ENCODE peak calls at places on chromosomes 5 and 9, in four cellular contexts. L, C, G and K are unnamed samples.

GRCh38 chr5:72633649-72634048 is 126.4 kb upstream of the ZNF366 start:
- DNase-seq in L (no peak), C (no peak), G (peak), K (no peak)

GRCh38 chr9:112925058-112925641 is 34.5 kb upstream of the SLC46A2 start:
- DNase-seq in L (no peak), C (no peak), G (peak), K (peak)

GRCh38 chr5:158877124-158877581 is 222.6 kb downstream of the EBF1 start:
- DNase-seq in L (no peak), C (no peak), G (peak), K (no peak)

GRCh38 chr5:41842777-41843176 is 27.4 kb downstream of the OXCT1 start:
- DNase-seq in L (no peak), C (no peak), G (no peak), K (no peak)

GRCh38 chr9:88313364-88314220 is 74.7 kb upstream of the SPIN1 start:
- DNase-seq in L (no peak), C (no peak), G (no peak), K (peak)

GRCh38 chr5:64384761-64385160 is 121.1 kb upstream of the RGS7BP start:
- DNase-seq in L (no peak), C (no peak), G (peak), K (no peak)

GRCh38 chr9:31700252-31701045 is 684.0 kb upstream of the ACO1 start:
- DNase-seq in L (no peak), C (no peak), G (no peak), K (peak)

GRCh38 chr5:157994271-157994691 is 135.3 kb upstream of the CLINT1 start:
- DNase-seq in L (no peak), C (no peak), G (peak), K (no peak)

GRCh38 chr5:20601678-20602100 is 613.7 kb upstream of the CDH18 start:
- DNase-seq in L (no peak), C (no peak), G (peak), K (no peak)

GRCh38 chr9:84945878-84946538 is 276.5 kb downstream of the NTRK2 start:
- DNase-seq in L (no peak), C (no peak), G (no peak), K (no peak)

GRCh38 chr9:113509463-113509862 is 45.9 kb downstream of the RGS3 start:
- DNase-seq in L (no peak), C (no peak), G (peak), K (no peak)

GRCh38 chr9:85743290-85744128 is 1.8 kb upstream of the AGTPBP1 start:
- DNase-seq in L (peak), C (no peak), G (peak), K (peak)

GRCh38 chr5:67215592-67216471 is 19.2 kb upstream of the CD180 start:
- DNase-seq in L (peak), C (no peak), G (no peak), K (peak)

GRCh38 chr5:150412319-150413175 is at the start of gene CD74:
- DNase-seq in L (peak), C (peak), G (peak), K (peak)

GRCh38 chr5:91486638-91487037 is 103.5 kb upstream of the ARRDC3 start:
- DNase-seq in L (no peak), C (no peak), G (peak), K (no peak)

GRCh38 chr5:151002250-151002649 is 18.1 kb upstream of the GPX3 start:
- DNase-seq in L (no peak), C (no peak), G (peak), K (no peak)

GRCh38 chr5:122469520-122469919 is 157.5 kb downstream of the SNCAIP start:
- DNase-seq in L (no peak), C (no peak), G (no peak), K (no peak)

GRCh38 chr5:66242050-66242449 is 98.0 kb downstream of the SREK1 start:
- DNase-seq in L (no peak), C (no peak), G (peak), K (no peak)

GRCh38 chr9:6907772-6908381 is 150.1 kb downstream of the KDM4C start:
- DNase-seq in L (no peak), C (no peak), G (peak), K (peak)

GRCh38 chr5:88803309-88803708 is 79.7 kb downstream of the MEF2C start:
- DNase-seq in L (no peak), C (no peak), G (no peak), K (no peak)

GRCh38 chr5:150036513-150036912 is 36.0 kb downstream of the HMGXB3 start:
- DNase-seq in L (no peak), C (no peak), G (peak), K (no peak)

GRCh38 chr5:180259260-180259611 is 32.6 kb downstream of the MAPK9 start:
- DNase-seq in L (no peak), C (no peak), G (no peak), K (no peak)

GRCh38 chr9:124660341-124660801 is 110.7 kb downstream of the NR6A1 start:
- DNase-seq in L (no peak), C (peak), G (peak), K (peak)

GRCh38 chr5:2188661-2189060 is 305.9 kb upstream of the IRX4 start:
- DNase-seq in L (no peak), C (peak), G (no peak), K (no peak)

GRCh38 chr9:89168901-89169813 is 9.5 kb downstream of the SHC3 start:
- DNase-seq in L (no peak), C (no peak), G (no peak), K (no peak)

DNA sequence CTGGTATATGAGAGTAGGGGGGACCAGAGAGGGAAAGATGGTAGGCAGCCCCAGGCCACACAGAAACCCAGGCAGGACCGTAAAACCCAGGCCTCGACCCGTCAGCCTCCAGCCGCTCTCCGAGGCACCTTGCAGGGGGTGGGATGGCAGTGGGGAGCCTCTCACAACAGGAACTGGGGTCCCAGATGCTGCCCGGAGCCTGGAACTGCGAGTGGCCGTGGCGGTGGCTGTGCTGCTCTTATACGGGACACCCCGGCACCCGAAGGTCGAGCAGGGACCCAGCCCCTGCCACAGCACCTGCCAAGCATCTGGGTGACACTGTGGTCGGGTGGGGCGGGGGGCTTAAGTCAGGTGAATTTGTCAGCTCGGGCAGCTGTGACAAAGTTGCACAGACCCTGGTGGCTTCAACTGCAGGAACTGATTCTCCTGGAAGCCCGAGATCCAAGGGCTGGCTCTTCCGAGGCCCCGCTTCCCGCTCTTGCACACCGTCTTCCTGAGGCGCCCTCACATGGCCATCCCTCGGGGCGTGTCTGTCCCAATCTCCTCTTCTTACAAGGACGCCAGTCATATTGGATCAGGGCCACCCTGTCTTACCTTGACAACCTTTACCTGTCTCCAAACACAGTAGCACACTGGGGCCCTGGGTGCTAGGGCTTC is 47.6 kb upstream of the EGFL7 start:
- DNase-seq in L (no peak), C (no peak), G (peak), K (no peak)
- TF ChIP-seq CTCF in L (peak), C (no peak), G (peak), K (no peak)

GRCh38 chr9:134381671-134382505 is 55.6 kb downstream of the RXRA start:
- DNase-seq in L (peak), C (no peak), G (peak), K (peak)
- TF ChIP-seq CTCF in L (peak), C (peak), G (peak), K (peak)

GRCh38 chr5:78672154-78672553 is 23.6 kb upstream of the LHFPL2 start:
- DNase-seq in L (no peak), C (no peak), G (no peak), K (no peak)

GRCh38 chr5:78675956-78676727 is 27.6 kb upstream of the LHFPL2 start:
- DNase-seq in L (no peak), C (no peak), G (no peak), K (no peak)

GRCh38 chr5:78679905-78680304 is 31.3 kb upstream of the LHFPL2 start:
- DNase-seq in L (no peak), C (no peak), G (no peak), K (no peak)

DNA sequence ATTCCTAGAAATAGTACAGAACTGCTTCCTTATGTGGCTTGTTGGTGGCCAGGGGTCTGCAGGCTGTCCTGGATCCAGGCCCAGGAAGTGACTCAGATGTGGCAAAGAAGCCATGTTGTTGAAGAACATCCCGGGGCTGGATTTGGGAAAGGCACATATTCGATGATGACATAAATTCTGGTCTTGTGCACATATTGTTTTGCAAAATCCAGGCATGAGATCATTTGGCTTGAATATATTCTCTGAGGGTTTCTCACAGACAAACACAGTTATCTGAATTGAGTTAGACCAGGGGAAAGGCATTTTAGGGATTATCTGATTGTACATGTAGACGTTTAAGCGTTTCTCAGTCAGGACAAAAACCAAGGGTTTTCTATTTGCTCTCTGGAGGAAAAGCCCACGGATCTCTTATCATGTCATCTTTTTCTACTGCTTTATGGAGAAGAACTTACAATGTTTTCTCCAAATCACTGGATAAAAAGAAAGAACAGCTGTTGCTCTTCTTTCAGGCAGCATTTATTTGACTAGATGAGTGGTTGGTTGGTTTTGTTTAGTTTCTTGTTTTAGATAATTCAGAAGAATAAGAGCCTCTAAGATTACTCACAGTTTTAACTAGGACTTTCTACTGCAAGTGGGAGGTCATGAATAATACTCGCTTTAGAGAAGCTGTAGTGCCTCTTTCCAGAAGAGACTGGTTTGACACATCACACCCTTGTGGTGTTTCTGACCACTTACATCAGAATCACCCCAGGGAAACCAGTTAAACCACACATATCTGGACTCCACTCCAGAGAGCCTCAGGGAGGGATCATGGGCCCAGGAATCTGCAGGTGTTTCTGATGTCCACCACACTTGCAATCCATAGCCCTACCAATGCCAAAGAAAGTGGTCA is 29.5 kb upstream of the LHFPL2 start:
- DNase-seq in L (peak), C (no peak), G (peak), K (no peak)
- TF ChIP-seq CTCF in L (no peak), C (no peak), G (peak), K (no peak)

GRCh38 chr9:129320575-129321311 is 142.7 kb upstream of the IER5L start:
- DNase-seq in L (peak), C (no peak), G (peak), K (peak)
- TF ChIP-seq CTCF in L (no peak), C (no peak), G (no peak), K (no peak)